ENCODE peak calls at places on chromosomes 6 and 20, in four cellular contexts. O is GM12878, L is HepG2, X is K562. A is an unnamed sample.

GRCh38 chr6:9332241-9332640 is 896.9 kb upstream of the SLC35B3 start:
- DNase-seq in O (no peak), X (no peak), L (no peak), A (no peak)

GRCh38 chr6:1104988-1105670 is 206.8 kb upstream of the FOXQ1 start:
- DNase-seq in O (no peak), X (no peak), L (no peak), A (no peak)

GRCh38 chr20:3227936-3228749 is 10.8 kb downstream of the SLC4A11 start:
- DNase-seq in L (no peak), O (no peak), X (no peak), A (no peak)

GRCh38 chr20:36117638-36118037 is 36.9 kb upstream of the EPB41L1 start:
- DNase-seq in X (no peak), O (no peak), L (no peak), A (no peak)

GRCh38 chr6:139291813-139292619 is at the start of gene TXLNB:
- DNase-seq in O (peak), X (no peak), L (no peak), A (no peak)

GRCh38 chr6:155066371-155066770 is 71.3 kb downstream of the TIAM2 start:
- DNase-seq in O (no peak), L (no peak), X (no peak), A (no peak)

GRCh38 chr6:68008445-68008844 is 626.6 kb upstream of the ADGRB3 start:
- DNase-seq in X (no peak), L (no peak), O (peak), A (no peak)

GRCh38 chr6:33761922-33762629 is 15.4 kb upstream of the IP6K3 start:
- DNase-seq in X (peak), O (no peak), L (peak), A (peak)

GRCh38 chr6:37589198-37589597 is 89.5 kb upstream of the CCDC167 start:
- DNase-seq in O (no peak), X (no peak), L (no peak), A (no peak)

GRCh38 chr6:148887181-148887580 is 140.4 kb downstream of the UST start:
- DNase-seq in O (no peak), X (no peak), L (no peak), A (no peak)

GRCh38 chr6:551405-551804 is 105.5 kb downstream of the HUS1B start:
- DNase-seq in L (peak), O (no peak), X (no peak), A (peak)

GRCh38 chr6:26156850-26157149 is 69.6 kb downstream of the HFE start:
- DNase-seq in L (no peak), X (no peak), O (no peak), A (no peak)

GRCh38 chr6:15443119-15443518 is 197.2 kb downstream of the JARID2 start:
- DNase-seq in O (no peak), L (no peak), X (no peak), A (no peak)

GRCh38 chr20:3788685-3789155 is 2.2 kb upstream of the CENPB start:
- DNase-seq in X (no peak), L (no peak), O (no peak), A (no peak)

GRCh38 chr20:32439132-32439829 is 81.2 kb downstream of the ASXL1 start:
- DNase-seq in X (no peak), O (no peak), L (no peak), A (no peak)

GRCh38 chr20:32968833-32969241 is 35.4 kb downstream of the SUN5 start:
- DNase-seq in L (no peak), X (no peak), O (no peak), A (no peak)

GRCh38 chr6:43828711-43829110 is 58.7 kb downstream of the VEGFA start:
- DNase-seq in X (peak), L (no peak), O (no peak), A (no peak)

GRCh38 chr6:26311012-26311384 is 54.0 kb upstream of the BTN3A2 start:
- DNase-seq in X (no peak), O (no peak), L (peak), A (no peak)

GRCh38 chr6:130282234-130282995 is 59.7 kb upstream of the SAMD3 start:
- DNase-seq in X (no peak), L (peak), O (no peak), A (peak)

GRCh38 chr20:50379049-50379990 is 130.9 kb upstream of the PTPN1 start:
- DNase-seq in X (no peak), O (no peak), L (no peak), A (peak)

GRCh38 chr6:41789390-41789724 is 1.9 kb downstream of the TOMM6 start:
- DNase-seq in X (no peak), O (no peak), L (no peak), A (no peak)

GRCh38 chr6:41785689-41786450 is 1.6 kb upstream of the TOMM6 start:
- DNase-seq in L (no peak), O (no peak), X (no peak), A (no peak)

GRCh38 chr6:41786451-41787218 is 859 bp upstream of the TOMM6 start:
- DNase-seq in X (peak), L (peak), O (no peak), A (peak)

GRCh38 chr6:41785254-41785653 is 2.2 kb upstream of the TOMM6 start:
- DNase-seq in O (no peak), L (no peak), X (no peak), A (no peak)

DNA sequence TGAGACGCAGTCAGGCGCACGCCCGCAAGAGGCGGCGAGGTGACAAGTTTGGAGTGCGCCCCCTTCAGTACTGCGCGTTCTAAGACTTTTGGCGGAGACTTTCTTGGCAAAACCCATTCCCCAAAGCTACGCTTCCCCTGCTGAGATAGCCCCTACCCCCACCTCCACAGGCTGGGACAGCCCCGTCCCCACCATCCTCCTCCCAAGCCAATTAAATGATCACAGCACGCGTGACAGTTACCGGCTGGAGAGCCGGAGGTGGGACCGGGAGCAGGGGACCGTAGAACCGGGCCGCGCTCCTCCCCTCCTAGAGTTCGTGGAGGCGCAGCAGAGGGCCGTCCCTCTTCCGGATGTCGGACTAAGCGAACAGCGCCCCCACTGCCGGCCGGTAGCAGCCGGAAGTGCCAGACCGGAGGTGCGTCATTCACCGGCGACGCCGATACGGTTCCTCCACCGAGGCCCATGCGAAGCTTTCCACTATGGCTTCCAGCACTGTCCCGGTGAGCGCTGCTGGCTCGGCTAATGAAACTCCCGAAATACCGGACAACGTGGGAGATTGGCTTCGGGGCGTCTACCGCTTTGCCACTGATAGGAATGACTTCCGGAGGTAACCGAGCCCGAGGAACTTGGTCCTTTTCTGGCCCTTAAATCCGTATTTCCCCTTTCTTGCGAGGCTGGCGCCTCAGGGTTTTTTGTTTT is at the start of gene TOMM6:
- DNase-seq in X (peak), O (peak), L (peak), A (peak)
- TF ChIP-seq EP300 in X (peak), O (no peak), L (no peak), A (no peak)

GRCh38 chr20:37524859-37525708 is 2.6 kb downstream of the BLCAP start:
- DNase-seq in O (no peak), X (no peak), L (no peak), A (no peak)

GRCh38 chr20:37525810-37526209 is 1.9 kb downstream of the BLCAP start:
- DNase-seq in X (no peak), L (no peak), O (no peak), A (no peak)

GRCh38 chr20:37527638-37528441 is at the start of gene BLCAP:
- DNase-seq in O (peak), L (peak), X (peak), A (peak)

GRCh38 chr20:37526839-37527637 is 638 bp downstream of the BLCAP start:
- DNase-seq in X (peak), L (no peak), O (no peak), A (peak)

GRCh38 chr20:37526238-37526838 is 1.3 kb downstream of the BLCAP start:
- DNase-seq in L (peak), O (no peak), X (peak), A (peak)
- TF ChIP-seq ZBTB33 in L (no peak), O (no peak), X (no peak), A (no peak)

GRCh38 chr6:2695464-2696095 is 55.1 kb downstream of the MYLK4 start:
- DNase-seq in O (no peak), L (peak), X (no peak), A (no peak)
- TF ChIP-seq EP300 in O (no peak), L (no peak), X (no peak), A (no peak)

DNA sequence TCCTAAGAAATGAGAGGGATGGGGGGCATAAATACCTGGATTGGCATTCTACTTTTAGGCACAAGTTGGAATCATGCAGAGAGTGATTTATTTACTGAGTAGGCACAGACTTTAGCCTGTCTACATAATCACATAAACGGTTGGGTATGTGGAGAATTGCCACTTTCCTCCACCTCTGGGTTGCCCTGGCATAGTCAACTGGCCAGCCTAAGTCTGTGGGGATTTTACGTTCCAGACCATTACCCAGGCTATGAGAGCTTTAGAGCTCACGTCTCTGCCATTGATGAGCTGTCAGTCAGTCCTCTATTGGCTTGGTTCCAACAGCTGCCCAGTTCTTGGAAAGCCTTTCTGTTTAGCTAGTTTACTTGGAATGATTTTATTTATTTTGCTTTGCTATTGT is 5.0 kb upstream of the BHLHE23 start:
- DNase-seq in O (peak), X (no peak), L (no peak), A (no peak)
- TF ChIP-seq ZBTB33 in O (no peak), X (no peak), L (no peak), A (no peak)

DNA sequence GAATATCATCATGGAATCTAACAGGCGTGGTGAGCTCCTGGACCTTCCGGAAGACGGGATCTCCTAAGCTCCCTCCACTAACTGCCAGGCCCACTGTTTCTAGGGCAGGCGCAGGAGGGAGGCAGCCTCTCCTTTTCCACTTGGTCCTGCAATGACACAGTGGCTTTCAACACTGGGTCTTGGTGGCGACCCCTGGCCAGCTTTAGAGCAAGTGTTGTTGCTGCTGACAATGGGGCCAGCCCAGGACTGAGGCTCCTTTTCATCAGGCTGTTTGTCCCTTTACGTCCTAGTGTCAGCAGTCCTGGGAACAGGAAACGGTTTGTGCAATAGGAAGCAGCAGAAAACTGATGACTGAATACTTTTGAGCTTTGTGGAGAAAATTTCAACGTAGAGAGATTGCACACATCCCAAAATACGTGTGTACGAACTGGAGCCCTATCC is 9.7 kb upstream of the QKI start:
- DNase-seq in X (no peak), O (no peak), L (peak), A (no peak)
- TF ChIP-seq EP300 in X (no peak), O (no peak), L (no peak), A (no peak)

DNA sequence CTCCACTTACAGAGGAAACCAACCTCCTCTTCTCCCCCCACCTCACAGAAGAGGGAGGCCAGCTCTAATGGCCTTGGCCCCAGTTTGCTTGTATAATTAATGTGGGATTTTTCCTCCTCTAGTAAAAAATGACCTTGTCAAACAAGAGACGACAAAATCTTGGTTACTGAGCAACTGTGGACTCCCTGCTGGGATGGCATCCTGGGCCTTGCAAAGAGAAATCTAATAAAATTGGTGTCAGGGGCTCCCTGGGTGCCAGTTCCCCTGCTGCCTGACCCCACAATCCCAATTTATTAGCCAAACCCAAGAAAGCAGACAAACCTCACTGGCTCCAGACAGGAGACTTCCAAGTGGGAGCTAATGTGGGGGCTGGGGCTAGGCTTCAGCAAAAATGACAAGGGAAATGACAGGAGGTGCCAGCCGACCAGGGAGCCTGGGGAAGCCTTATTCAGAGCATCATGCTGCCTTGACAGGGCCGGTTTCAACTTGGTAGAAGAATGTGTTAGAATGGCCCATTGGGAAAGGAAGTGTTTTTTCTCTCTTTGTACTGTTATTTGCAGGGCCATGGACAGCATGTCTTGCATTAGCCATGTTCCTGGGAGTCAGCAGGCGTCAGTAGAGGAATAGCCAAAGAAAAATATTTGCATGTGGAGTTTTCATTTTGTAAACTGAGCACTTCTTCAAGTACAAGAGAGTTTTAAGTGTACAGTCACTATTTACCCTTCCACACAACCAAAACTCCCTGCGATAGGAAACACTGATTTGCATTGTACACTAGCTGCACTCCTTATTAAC is 816.9 kb downstream of the DHX35 start:
- DNase-seq in X (no peak), O (no peak), L (no peak), A (no peak)
- TF ChIP-seq ZBTB33 in X (no peak), O (no peak), L (no peak), A (no peak)

DNA sequence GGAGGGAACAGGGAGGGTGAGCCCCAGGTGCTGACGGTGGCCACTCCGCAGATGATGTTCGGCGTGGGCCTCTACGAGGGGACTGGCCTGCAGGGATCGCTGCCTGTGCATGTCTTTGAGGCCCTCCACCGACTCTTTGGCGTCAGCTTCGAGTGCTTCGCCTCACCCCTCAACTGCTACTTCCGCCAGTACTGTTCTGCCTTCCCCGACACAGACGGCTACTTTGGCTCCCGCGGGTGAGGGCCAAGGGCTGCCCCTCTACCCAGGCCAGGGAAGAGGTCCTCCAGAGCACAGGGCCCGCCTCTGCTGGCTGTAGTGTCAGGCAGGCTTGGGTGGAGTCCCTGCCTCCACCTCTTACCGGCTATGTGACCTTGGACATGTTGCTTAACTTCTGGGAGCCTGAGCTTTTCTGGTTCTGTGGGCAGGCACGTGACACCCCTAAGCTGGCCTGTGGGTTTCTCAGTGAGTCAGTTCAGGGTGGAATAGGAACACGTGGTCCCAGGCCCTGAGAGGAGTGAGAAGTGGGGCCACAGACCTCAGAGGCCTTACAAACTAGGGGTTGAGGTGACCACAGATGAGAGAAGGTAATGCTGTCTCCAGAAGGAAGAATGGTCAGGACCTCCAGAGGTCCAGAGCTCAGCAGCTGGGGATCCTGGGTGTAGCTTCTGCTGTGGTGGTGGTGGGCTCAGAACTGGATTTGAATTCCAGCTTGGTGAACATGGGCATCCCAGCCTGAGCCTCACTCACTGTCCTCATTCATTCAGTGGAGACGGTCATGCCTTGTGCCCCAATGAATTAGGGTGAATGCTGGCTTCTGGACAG is 11.9 kb downstream of the PCIF1 start:
- DNase-seq in L (peak), O (no peak), X (no peak), A (no peak)
- TF ChIP-seq EP300 in L (peak), O (no peak), X (no peak), A (no peak)

GRCh38 chr6:41039060-41039998 is at the start of gene UNC5CL:
- DNase-seq in X (peak), L (peak), O (no peak), A (peak)
- TF ChIP-seq ZBTB33 in X (no peak), L (no peak), O (no peak), A (no peak)

DNA sequence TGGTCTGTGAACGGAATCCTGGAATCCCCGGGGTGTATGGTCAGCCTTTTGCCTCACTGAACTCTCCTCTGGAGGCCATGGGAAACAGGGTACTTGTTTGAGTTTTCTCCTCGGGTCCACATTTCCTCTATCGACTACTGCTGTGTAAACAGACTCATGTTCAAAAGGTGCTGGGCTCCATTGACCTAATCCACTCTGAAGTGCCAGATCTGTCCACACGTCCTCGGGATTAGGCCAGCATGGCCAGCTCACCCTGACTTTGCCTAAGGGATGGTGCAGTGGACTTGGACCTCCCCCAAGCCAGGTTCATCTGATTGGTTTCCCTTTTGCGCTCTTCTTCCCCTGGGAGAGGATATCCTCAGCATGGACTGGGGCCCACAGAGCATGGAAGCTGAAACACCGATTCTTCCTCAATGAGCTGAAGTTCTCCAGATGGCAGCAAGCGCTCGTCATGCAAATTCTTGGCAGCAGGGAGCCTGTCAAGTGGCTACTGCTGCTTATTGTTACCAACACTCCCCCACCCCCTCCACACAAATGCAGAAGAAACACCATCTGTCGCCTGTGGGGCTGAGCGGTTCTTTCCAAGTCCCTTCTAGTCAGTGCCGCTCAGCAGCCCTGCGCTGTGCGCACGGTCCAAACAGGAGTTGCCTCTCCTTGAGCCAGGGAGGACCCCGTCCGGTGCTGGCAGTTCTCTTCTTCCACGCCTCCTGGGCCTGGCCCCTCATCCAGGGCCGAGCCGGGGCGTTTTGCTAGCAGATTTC is 292.6 kb upstream of the MARCKS start:
- DNase-seq in O (no peak), L (peak), X (no peak), A (peak)
- TF ChIP-seq EP300 in O (no peak), L (no peak), X (no peak), A (peak)

A was measured in SK-N-SH.